ENCODE peak calls at places on chromosomes 11 and 22, in seven cellular contexts. One of them, this sample, is unnamed. For H3K27me3, the result is how much of the 10 kb centered on the place peaks cover.

GRCh38 chr11:26187639-26188038 is 144.3 kb upstream of the ANO3 start:
- DNase-seq in esophagus muscularis mucosa: no peak
- DNase-seq in prostate gland: no peak
- DNase-seq in gastrocnemius medialis: peak
- DNase-seq in uterus: no peak
- DNase-seq in Peyer's patch: no peak
- DNase-seq in ovary: no peak
- DNase-seq in this sample: no peak

GRCh38 chr11:14258177-14258935 is 100.6 kb downstream of the RRAS2 start:
- DNase-seq in esophagus muscularis mucosa: no peak
- DNase-seq in prostate gland: no peak
- DNase-seq in gastrocnemius medialis: no peak
- DNase-seq in uterus: no peak
- DNase-seq in Peyer's patch: no peak
- DNase-seq in ovary: no peak
- DNase-seq in this sample: no peak

GRCh38 chr11:43447124-43447523 is 88.4 kb downstream of the TTC17 start:
- DNase-seq in esophagus muscularis mucosa: no peak
- DNase-seq in prostate gland: no peak
- DNase-seq in gastrocnemius medialis: no peak
- DNase-seq in uterus: no peak
- DNase-seq in Peyer's patch: no peak
- DNase-seq in ovary: no peak
- DNase-seq in this sample: no peak

GRCh38 chr11:78030429-78031325 is 7.6 kb upstream of the KCTD14 start:
- DNase-seq in esophagus muscularis mucosa: no peak
- DNase-seq in prostate gland: peak
- DNase-seq in gastrocnemius medialis: no peak
- DNase-seq in uterus: no peak
- DNase-seq in Peyer's patch: no peak
- DNase-seq in ovary: peak
- DNase-seq in this sample: no peak

GRCh38 chr11:5690216-5690615 is 626 bp downstream of the TRIM22 start:
- DNase-seq in esophagus muscularis mucosa: peak
- DNase-seq in prostate gland: no peak
- DNase-seq in gastrocnemius medialis: no peak
- DNase-seq in uterus: no peak
- DNase-seq in Peyer's patch: no peak
- DNase-seq in ovary: no peak
- DNase-seq in this sample: no peak

GRCh38 chr11:6568191-6568918 is 35.1 kb downstream of the RRP8 start:
- DNase-seq in esophagus muscularis mucosa: peak
- DNase-seq in prostate gland: no peak
- DNase-seq in gastrocnemius medialis: peak
- DNase-seq in uterus: no peak
- DNase-seq in Peyer's patch: no peak
- DNase-seq in ovary: peak
- DNase-seq in this sample: no peak

GRCh38 chr22:37187552-37187890 is 526 bp downstream of the C1QTNF6 start:
- DNase-seq in esophagus muscularis mucosa: no peak
- DNase-seq in prostate gland: no peak
- DNase-seq in gastrocnemius medialis: no peak
- DNase-seq in uterus: peak
- DNase-seq in Peyer's patch: no peak
- DNase-seq in ovary: no peak
- DNase-seq in this sample: no peak

GRCh38 chr11:119493712-119494111 is 70.7 kb upstream of the THY1 start:
- DNase-seq in esophagus muscularis mucosa: no peak
- DNase-seq in prostate gland: no peak
- DNase-seq in gastrocnemius medialis: no peak
- DNase-seq in uterus: no peak
- DNase-seq in Peyer's patch: no peak
- DNase-seq in ovary: no peak
- DNase-seq in this sample: no peak

GRCh38 chr22:22074634-22075381 is 92.2 kb upstream of the TOP3B start:
- DNase-seq in esophagus muscularis mucosa: no peak
- DNase-seq in prostate gland: no peak
- DNase-seq in gastrocnemius medialis: no peak
- DNase-seq in uterus: no peak
- DNase-seq in Peyer's patch: no peak
- DNase-seq in ovary: no peak
- DNase-seq in this sample: peak

GRCh38 chr11:22536036-22536435 is 89.6 kb downstream of the FANCF start:
- DNase-seq in esophagus muscularis mucosa: no peak
- DNase-seq in prostate gland: no peak
- DNase-seq in gastrocnemius medialis: no peak
- DNase-seq in uterus: no peak
- DNase-seq in Peyer's patch: no peak
- DNase-seq in ovary: no peak
- DNase-seq in this sample: no peak

GRCh38 chr11:79538775-79539174 is 97.9 kb upstream of the TENM4 start:
- DNase-seq in esophagus muscularis mucosa: peak
- DNase-seq in prostate gland: no peak
- DNase-seq in gastrocnemius medialis: no peak
- DNase-seq in uterus: no peak
- DNase-seq in Peyer's patch: no peak
- DNase-seq in ovary: no peak
- DNase-seq in this sample: no peak

GRCh38 chr11:20010106-20010860 is 150.0 kb downstream of the DBX1 start:
- DNase-seq in esophagus muscularis mucosa: no peak
- DNase-seq in prostate gland: no peak
- DNase-seq in gastrocnemius medialis: no peak
- DNase-seq in uterus: no peak
- DNase-seq in Peyer's patch: no peak
- DNase-seq in ovary: no peak
- DNase-seq in this sample: no peak

GRCh38 chr11:57354699-57355098 is 16.5 kb downstream of the P2RX3 start:
- DNase-seq in esophagus muscularis mucosa: no peak
- DNase-seq in prostate gland: no peak
- DNase-seq in gastrocnemius medialis: no peak
- DNase-seq in uterus: no peak
- DNase-seq in Peyer's patch: no peak
- DNase-seq in ovary: no peak
- DNase-seq in this sample: no peak

GRCh38 chr11:109305009-109305408 is 117.0 kb upstream of the C11orf87 start:
- DNase-seq in esophagus muscularis mucosa: no peak
- DNase-seq in prostate gland: no peak
- DNase-seq in gastrocnemius medialis: no peak
- DNase-seq in uterus: no peak
- DNase-seq in Peyer's patch: no peak
- DNase-seq in ovary: no peak
- DNase-seq in this sample: no peak

DNA sequence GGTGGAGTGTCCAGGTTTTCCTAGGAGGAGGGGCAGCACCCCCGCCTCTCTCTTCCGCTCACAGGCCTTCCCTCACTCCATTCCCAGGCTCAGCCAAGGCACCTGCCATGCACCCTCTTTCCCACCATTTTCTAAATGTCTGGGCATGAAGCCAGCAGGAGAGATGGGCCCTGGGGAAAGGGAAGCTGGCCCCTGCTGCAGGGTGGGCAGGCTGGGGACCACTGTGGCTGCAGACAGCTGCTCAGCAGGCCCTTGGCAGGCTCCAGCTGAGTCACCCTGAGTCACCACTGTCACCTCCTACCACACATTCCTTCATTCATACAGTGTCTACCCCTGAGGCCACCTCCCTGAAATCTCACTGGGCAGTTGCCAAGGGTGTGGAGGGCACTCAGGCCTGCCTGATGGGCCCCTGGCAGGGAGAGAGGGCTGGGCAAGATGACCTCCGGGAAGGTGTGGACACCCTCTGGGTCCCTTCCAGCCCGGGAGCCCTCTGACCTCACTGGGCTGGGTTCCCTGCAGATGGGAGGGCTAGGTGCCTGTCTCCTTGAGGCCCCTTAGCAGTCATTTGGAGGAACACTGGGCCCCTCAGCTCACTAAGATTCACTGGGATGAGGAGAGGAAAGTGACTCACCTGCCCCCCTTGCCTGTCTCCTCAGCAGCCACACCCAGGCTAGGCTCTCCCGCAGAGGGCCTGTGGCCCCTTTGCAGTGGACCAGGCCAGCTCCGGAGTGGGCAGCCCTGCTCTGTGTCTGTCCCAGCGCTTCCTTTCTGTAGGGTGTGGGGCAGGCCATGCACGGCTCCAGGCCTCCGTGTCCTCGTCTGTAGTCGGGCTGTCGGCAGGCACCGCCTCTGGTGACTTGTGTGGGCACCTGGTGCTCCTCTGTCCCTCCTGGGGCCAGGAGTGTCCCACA is 7.8 kb downstream of the MYEOV start:
- DNase-seq in esophagus muscularis mucosa: no peak
- DNase-seq in prostate gland: no peak
- DNase-seq in gastrocnemius medialis: no peak
- DNase-seq in uterus: no peak
- DNase-seq in Peyer's patch: no peak
- DNase-seq in ovary: no peak
- DNase-seq in this sample: no peak
- H3K27ac ChIP-seq in esophagus muscularis mucosa: no peak
- H3K27ac ChIP-seq in prostate gland: no peak
- H3K27ac ChIP-seq in gastrocnemius medialis: no peak
- H3K27ac ChIP-seq in uterus: no peak
- H3K27ac ChIP-seq in Peyer's patch: no peak
- H3K27ac ChIP-seq in ovary: no peak
- H3K27ac ChIP-seq in this sample: no peak

GRCh38 chr11:17591293-17591692 is 44.2 kb downstream of the OTOG start:
- DNase-seq in esophagus muscularis mucosa: no peak
- DNase-seq in prostate gland: no peak
- DNase-seq in gastrocnemius medialis: no peak
- DNase-seq in uterus: no peak
- DNase-seq in Peyer's patch: no peak
- DNase-seq in ovary: no peak
- DNase-seq in this sample: peak

GRCh38 chr11:17594686-17595192 is 47.7 kb downstream of the OTOG start:
- DNase-seq in esophagus muscularis mucosa: no peak
- DNase-seq in prostate gland: no peak
- DNase-seq in gastrocnemius medialis: no peak
- DNase-seq in uterus: no peak
- DNase-seq in Peyer's patch: no peak
- DNase-seq in ovary: no peak
- DNase-seq in this sample: no peak

GRCh38 chr11:17596310-17596669 is 49.2 kb downstream of the OTOG start:
- DNase-seq in esophagus muscularis mucosa: no peak
- DNase-seq in prostate gland: no peak
- DNase-seq in gastrocnemius medialis: no peak
- DNase-seq in uterus: peak
- DNase-seq in Peyer's patch: no peak
- DNase-seq in ovary: no peak
- DNase-seq in this sample: peak

GRCh38 chr11:17595526-17596309 is 48.7 kb downstream of the OTOG start:
- DNase-seq in esophagus muscularis mucosa: no peak
- DNase-seq in prostate gland: no peak
- DNase-seq in gastrocnemius medialis: no peak
- DNase-seq in uterus: peak
- DNase-seq in Peyer's patch: no peak
- DNase-seq in ovary: no peak
- DNase-seq in this sample: peak

DNA sequence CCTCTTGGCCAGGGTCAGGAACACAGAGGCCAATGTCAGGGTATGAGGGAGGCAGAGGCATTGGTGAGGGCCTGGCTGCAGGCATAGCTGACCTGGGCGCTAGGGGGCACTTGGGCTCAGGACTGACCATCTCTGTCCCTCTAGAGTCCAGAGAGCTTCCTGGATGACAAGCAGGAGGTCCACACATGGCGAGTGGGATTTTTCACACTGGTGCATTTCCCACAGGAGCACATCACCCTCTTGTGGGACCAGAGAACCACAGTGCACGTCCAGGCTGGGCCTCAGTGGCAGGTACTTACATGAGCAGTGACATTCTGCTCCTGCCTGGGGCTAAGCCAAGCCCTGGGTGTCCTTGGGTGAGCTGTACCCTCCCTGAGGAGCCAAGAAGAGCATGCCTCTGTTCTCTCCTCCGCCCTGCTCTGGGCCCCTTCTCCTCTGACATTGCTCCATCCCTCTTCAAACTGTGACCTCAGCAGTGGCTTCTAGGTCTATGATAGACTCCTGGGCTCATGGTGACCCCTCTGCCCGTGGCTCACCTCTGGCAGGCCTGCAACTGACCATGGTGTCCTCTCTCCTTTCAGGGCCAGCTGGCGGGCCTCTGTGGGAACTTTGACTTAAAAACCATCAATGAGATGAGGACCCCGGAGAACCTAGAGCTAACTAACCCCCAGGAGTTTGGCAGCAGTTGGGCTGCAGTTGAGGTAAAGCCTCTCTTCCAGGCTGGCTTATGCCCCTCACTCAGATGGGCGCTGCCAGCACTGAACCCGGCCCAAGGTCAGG is 46.6 kb downstream of the OTOG start:
- DNase-seq in esophagus muscularis mucosa: no peak
- DNase-seq in prostate gland: no peak
- DNase-seq in gastrocnemius medialis: no peak
- DNase-seq in uterus: no peak
- DNase-seq in Peyer's patch: no peak
- DNase-seq in ovary: no peak
- DNase-seq in this sample: no peak
- H3K27me3 ChIP-seq in esophagus muscularis mucosa: under half
- H3K27me3 ChIP-seq in prostate gland: under half
- H3K27me3 ChIP-seq in gastrocnemius medialis: under half
- H3K27me3 ChIP-seq in uterus: under half
- H3K27me3 ChIP-seq in Peyer's patch: under half
- H3K27me3 ChIP-seq in ovary: under half
- H3K27me3 ChIP-seq in this sample: under half

DNA sequence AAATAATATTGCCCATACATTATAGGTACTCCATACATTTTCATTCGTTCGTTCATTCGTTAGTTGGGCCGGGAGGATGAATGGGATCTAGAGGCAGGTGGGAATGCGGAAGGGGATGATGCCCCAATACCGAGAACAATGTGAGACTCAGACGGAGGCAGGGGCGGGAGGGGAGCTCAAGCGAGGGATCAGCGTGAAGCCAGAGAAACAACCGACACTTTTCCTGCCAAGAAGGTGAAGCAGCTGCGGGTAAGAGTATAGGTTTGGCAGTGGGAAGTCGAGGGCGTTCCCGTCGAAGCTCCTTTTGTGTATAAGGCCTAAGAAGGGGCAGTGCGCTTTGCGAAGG is 1.1 kb upstream of the ARHGEF17 start:
- DNase-seq in esophagus muscularis mucosa: no peak
- DNase-seq in prostate gland: no peak
- DNase-seq in gastrocnemius medialis: no peak
- DNase-seq in uterus: no peak
- DNase-seq in Peyer's patch: no peak
- DNase-seq in ovary: no peak
- DNase-seq in this sample: no peak
- TF ChIP-seq POLR2A in esophagus muscularis mucosa: no peak
- TF ChIP-seq POLR2A in prostate gland: no peak
- TF ChIP-seq POLR2A in gastrocnemius medialis: no peak
- TF ChIP-seq POLR2A in uterus: no peak
- TF ChIP-seq POLR2A in Peyer's patch: no peak
- TF ChIP-seq POLR2A in ovary: no peak
- TF ChIP-seq POLR2A in this sample: no peak

DNA sequence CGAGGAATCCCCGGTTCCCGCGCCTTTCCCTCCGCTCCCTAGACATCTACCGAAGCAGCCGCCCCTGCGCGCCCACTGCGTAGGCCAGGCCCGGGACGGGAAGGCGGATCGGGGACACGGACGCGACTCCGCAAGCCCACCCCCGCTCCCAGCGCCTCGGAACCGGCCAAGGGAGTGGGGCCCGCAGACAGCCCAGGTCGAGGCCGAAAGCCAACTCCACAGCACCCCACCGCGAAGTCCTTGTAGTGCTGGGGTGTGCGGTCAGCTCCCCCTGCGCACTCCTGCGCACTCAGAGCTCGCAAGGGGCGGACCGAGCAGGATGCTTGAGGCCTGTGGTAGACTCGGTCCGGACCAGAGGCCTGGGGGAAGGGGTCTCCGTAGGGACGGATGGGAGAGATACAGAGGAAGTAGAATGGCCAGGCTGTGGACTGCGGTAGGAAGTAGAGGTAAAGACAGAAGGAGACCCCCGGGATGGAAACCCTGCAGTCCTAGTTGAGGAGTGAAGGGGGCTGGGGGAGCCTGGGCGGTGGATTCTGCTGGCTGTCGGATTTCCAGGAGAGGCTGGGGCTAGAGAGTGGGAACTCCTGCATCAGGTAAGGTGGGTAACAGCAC is 547 bp upstream of the SCARF2 start:
- DNase-seq in esophagus muscularis mucosa: no peak
- DNase-seq in prostate gland: no peak
- DNase-seq in gastrocnemius medialis: no peak
- DNase-seq in uterus: peak
- DNase-seq in Peyer's patch: no peak
- DNase-seq in ovary: peak
- DNase-seq in this sample: peak
- H3K27ac ChIP-seq in esophagus muscularis mucosa: peak
- H3K27ac ChIP-seq in prostate gland: peak
- H3K27ac ChIP-seq in gastrocnemius medialis: peak
- H3K27ac ChIP-seq in uterus: peak
- H3K27ac ChIP-seq in Peyer's patch: peak
- H3K27ac ChIP-seq in ovary: peak
- H3K27ac ChIP-seq in this sample: peak